ENCODE peak calls at places on chromosomes 5 and 9, in eight cellular contexts. H is substantia nigra, L is coronary artery, P is A549, Q is cardiac muscle cell, D is GM23248, X is colonic mucosa, A is MM.1S. M is an unnamed sample.

GRCh38 chr9:97474373-97474925 is 27.0 kb upstream of the TMOD1 start:
- DNase-seq in P (no peak), Q (no peak), X (no peak), D (peak), L (no peak), A (no peak), H (no peak), M (no peak)

GRCh38 chr9:35114921-35115341 is 731 bp downstream of the ATOSB start:
- DNase-seq in X (peak), D (peak), P (no peak), A (peak), Q (peak), H (no peak), L (peak), M (peak)

GRCh38 chr5:95900383-95900958 is 61.2 kb downstream of the ELL2 start:
- DNase-seq in D (peak), X (no peak), A (no peak), H (no peak), P (no peak), L (no peak), Q (peak), M (peak)

GRCh38 chr5:87268126-87268969 is 665 bp downstream of the RASA1 start:
- DNase-seq in L (peak), P (peak), D (peak), Q (peak), X (peak), H (peak), A (peak), M (peak)

GRCh38 chr9:74138182-74138581 is 359.0 kb upstream of the RORB start:
- DNase-seq in P (no peak), H (no peak), X (no peak), L (no peak), Q (no peak), D (no peak), A (no peak), M (no peak)

GRCh38 chr5:129019401-129019908 is 54.2 kb downstream of the SLC27A6 start:
- DNase-seq in Q (no peak), P (no peak), A (no peak), L (no peak), X (no peak), D (no peak), H (no peak), M (no peak)

GRCh38 chr5:68962632-68963484 is 131.0 kb upstream of the SLC30A5 start:
- DNase-seq in D (peak), H (no peak), P (peak), A (peak), X (peak), L (peak), Q (peak), M (peak)

GRCh38 chr5:173303878-173304590 is 24.2 kb downstream of the STC2 start:
- DNase-seq in H (no peak), Q (no peak), D (peak), X (no peak), L (no peak), P (no peak), A (no peak), M (no peak)

GRCh38 chr5:168286386-168286785 is 5.1 kb upstream of the WWC1 start:
- DNase-seq in P (no peak), D (no peak), X (no peak), H (no peak), Q (no peak), A (no peak), L (no peak), M (no peak)

GRCh38 chr5:75465480-75465879 is 45.9 kb downstream of the CERT1 start:
- DNase-seq in X (no peak), L (no peak), A (no peak), H (no peak), P (no peak), Q (peak), D (peak), M (no peak)

GRCh38 chr5:169580964-169581363 is 2.6 kb upstream of the SPDL1 start:
- DNase-seq in A (no peak), L (no peak), P (no peak), D (peak), X (no peak), H (no peak), Q (no peak), M (no peak)

GRCh38 chr5:133992429-133993151 is 12.2 kb downstream of the VDAC1 start:
- DNase-seq in A (no peak), X (no peak), D (no peak), Q (no peak), L (no peak), P (no peak), H (no peak), M (no peak)

GRCh38 chr5:112310746-112311145 is 108.3 kb downstream of the EPB41L4A start:
- DNase-seq in H (no peak), A (no peak), Q (no peak), X (no peak), L (no peak), D (no peak), P (no peak), M (no peak)

GRCh38 chr9:16245756-16246440 is 624.6 kb downstream of the BNC2 start:
- DNase-seq in L (no peak), Q (peak), P (no peak), X (no peak), A (no peak), H (no peak), D (peak), M (no peak)

GRCh38 chr5:76724871-76725270 is 8.9 kb downstream of the F2R start:
- DNase-seq in A (no peak), X (no peak), Q (no peak), L (no peak), D (peak), H (no peak), P (peak), M (no peak)

GRCh38 chr5:58090704-58091103 is 369.2 kb downstream of the PLK2 start:
- DNase-seq in P (no peak), X (no peak), D (no peak), A (no peak), L (no peak), H (no peak), Q (no peak), M (no peak)

GRCh38 chr5:472656-473343 is 29.8 kb downstream of the EXOC3 start:
- DNase-seq in P (peak), A (peak), Q (peak), H (peak), X (peak), L (peak), D (peak), M (peak)

GRCh38 chr9:75612205-75612604 is 278.3 kb upstream of the PCSK5 start:
- DNase-seq in P (no peak), X (no peak), D (no peak), Q (no peak), A (no peak), L (no peak), H (no peak), M (no peak)

GRCh38 chr5:142974449-142974848 is 204.3 kb downstream of the ARHGAP26 start:
- DNase-seq in A (no peak), Q (no peak), D (no peak), X (no peak), L (no peak), H (no peak), P (no peak), M (no peak)

GRCh38 chr5:40570408-40571129 is 109.1 kb upstream of the PTGER4 start:
- DNase-seq in P (peak), X (no peak), A (no peak), L (no peak), D (peak), H (no peak), Q (peak), M (no peak)

GRCh38 chr5:52378237-52378636 is 409.5 kb upstream of the ITGA1 start:
- DNase-seq in Q (no peak), X (no peak), A (no peak), P (no peak), D (no peak), H (no peak), L (no peak), M (no peak)

GRCh38 chr5:150112211-150113046 is 26.1 kb upstream of the CSF1R start:
- DNase-seq in H (no peak), Q (peak), P (no peak), D (peak), X (peak), L (peak), A (no peak), M (peak)
- H3K27ac ChIP-seq in H (no peak), Q (no peak), P (peak), D (peak), X (no peak), L (peak), A (no peak), M (no peak)

GRCh38 chr5:124477002-124477546 is 269.4 kb downstream of the ZNF608 start:
- DNase-seq in D (no peak), A (no peak), X (no peak), Q (no peak), H (no peak), L (no peak), P (no peak), M (no peak)
- H3K27ac ChIP-seq in D (no peak), A (no peak), X (no peak), Q (no peak), H (peak), L (no peak), P (no peak), M (no peak)

DNA sequence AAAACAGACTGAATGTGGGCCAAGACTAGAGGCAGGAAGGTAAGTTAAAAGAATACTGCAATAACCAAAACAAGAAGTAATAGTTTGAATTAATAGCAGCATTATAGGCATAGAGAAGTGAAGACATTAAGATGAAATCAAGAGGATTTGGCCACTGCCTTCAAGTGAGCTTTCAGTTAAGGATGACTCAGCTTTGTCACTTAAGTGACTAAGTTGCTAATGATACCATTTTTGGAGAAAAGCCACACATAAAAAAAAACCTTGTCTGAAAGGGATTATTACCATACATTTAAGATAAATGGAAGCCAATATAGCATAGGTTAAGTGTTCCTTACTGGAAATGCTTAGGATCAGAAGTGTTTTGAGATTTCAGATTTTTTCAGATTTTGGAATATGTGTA is 57.0 kb downstream of the ECPAS start:
- DNase-seq in A (no peak), X (no peak), P (peak), D (peak), Q (peak), H (no peak), L (no peak), M (no peak)
- H3K27ac ChIP-seq in A (no peak), X (no peak), P (peak), D (peak), Q (no peak), H (no peak), L (no peak), M (no peak)

DNA sequence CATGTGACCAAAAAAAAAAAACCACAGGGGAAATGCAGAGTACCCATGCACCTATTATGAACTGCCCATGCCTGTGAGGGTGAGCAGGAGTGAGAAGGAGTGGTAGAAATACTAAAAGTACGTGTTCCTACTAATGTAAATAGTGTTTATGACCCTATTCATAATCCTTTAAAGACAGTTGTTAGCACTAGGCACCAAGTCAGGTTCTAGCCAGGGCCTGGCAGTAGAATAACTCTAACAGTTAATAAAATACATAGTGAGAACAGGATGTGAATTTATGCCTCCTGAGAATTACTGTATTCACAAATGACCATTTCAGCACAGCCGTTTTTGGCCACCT is 103.2 kb upstream of the TARS1 start:
- DNase-seq in L (no peak), X (no peak), Q (no peak), H (no peak), P (no peak), D (peak), A (no peak), M (no peak)
- H3K27ac ChIP-seq in L (no peak), X (peak), Q (no peak), H (no peak), P (no peak), D (peak), A (no peak), M (no peak)

GRCh38 chr9:137387034-137387890 is 35.7 kb downstream of the EXD3 start:
- DNase-seq in P (no peak), L (no peak), A (no peak), X (no peak), Q (peak), D (no peak), H (no peak), M (no peak)
- H3K27ac ChIP-seq in P (no peak), L (no peak), A (no peak), X (no peak), Q (no peak), D (no peak), H (no peak), M (no peak)

DNA sequence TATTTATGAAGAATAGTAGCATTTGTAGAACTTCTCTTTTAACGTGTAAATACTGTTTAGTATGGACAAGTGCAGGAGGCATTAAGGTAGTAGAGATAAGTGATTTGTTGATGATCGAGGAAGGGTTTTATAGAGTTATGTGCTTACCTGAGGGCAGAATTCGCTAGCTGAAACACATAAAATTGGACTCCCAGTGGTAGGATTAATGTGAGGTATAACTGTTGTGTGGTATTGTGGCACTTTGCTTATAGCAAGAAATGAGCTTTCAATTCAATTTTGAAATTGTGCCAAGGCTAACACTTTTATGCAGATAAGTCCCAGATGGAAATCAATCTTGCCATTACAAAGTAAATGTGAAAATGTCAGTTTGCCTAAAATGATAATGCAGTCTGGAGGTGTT is 1.2 kb downstream of the AP3S1 start:
- DNase-seq in L (no peak), Q (no peak), A (no peak), X (no peak), D (peak), P (no peak), H (no peak), M (no peak)
- H3K27ac ChIP-seq in L (peak), Q (no peak), A (no peak), X (peak), D (peak), P (no peak), H (no peak), M (no peak)

GRCh38 chr5:148970876-148971275 is 92.0 kb downstream of the SH3TC2 start:
- DNase-seq in L (no peak), Q (no peak), D (no peak), P (no peak), A (no peak), X (no peak), H (no peak), M (no peak)

GRCh38 chr5:148972958-148973357 is 89.9 kb downstream of the SH3TC2 start:
- DNase-seq in P (peak), L (no peak), Q (peak), A (no peak), D (peak), X (no peak), H (no peak), M (peak)

GRCh38 chr5:148972396-148972795 is 90.5 kb downstream of the SH3TC2 start:
- DNase-seq in L (no peak), D (no peak), H (no peak), A (no peak), Q (no peak), P (no peak), X (no peak), M (no peak)

GRCh38 chr5:148974638-148975330 is 88.1 kb downstream of the SH3TC2 start:
- DNase-seq in X (no peak), Q (no peak), A (no peak), L (no peak), D (no peak), H (no peak), P (no peak), M (no peak)

DNA sequence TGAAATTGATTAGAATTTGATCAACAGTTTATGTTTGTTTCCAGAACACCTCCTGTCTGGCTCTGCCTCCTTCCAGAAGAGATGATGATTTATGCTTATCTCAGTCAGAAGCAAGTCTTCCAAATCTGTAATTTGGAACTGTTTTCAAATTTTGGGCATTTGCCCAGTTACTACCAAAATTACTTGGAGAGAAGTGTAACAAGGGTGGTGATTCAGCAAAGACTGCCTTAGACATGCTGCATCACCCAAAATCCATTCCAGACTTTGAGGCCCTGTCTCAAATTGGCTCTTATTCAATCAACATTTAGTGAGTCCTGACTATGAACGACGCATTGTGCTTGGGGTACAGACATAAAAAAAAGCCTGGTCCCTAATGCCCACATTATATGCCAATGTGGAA is 89.4 kb downstream of the SH3TC2 start:
- DNase-seq in Q (peak), L (no peak), P (no peak), H (no peak), X (no peak), D (peak), A (no peak), M (no peak)
- H3K27ac ChIP-seq in Q (no peak), L (peak), P (peak), H (no peak), X (no peak), D (peak), A (no peak), M (no peak)

DNA sequence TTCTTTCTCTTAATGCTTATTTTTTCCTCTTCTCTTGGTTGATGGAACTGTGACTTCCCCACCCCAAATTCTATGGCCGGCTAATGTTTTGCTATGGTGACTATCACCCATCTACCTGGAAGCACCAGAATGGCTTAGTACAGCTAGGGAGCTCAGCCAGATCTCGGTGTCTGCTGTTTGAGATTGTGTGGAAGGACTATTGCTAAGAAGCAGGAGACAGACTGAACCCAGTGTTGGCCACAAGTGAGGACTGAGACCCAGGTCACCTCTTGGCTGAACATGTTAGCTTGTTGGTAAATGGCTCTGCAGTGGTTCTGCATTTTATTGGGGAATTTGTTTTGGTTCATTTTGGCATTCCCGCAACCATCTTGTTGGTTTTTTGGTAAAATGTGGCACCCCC is 2.7 kb downstream of the PRRC2B start:
- DNase-seq in L (no peak), X (no peak), Q (no peak), H (no peak), A (no peak), D (no peak), P (no peak), M (no peak)
- H3K27ac ChIP-seq in L (peak), X (peak), Q (peak), H (peak), A (peak), D (peak), P (no peak), M (peak)